ENCODE peak calls at places on chromosomes 6 and 20, in five cellular contexts. L, F, U, X and T are unnamed samples.
A peak's percentile ranks its signal among the peaks of the same experiment; 100 is the strongest.

GRCh38 chr6:71044753-71045152 is 87.9 kb upstream of the B3GAT2 start:
- DNase-seq in F (no peak), X (peak; percentile 1), U (no peak), L (no peak), T (no peak)

GRCh38 chr20:40724566-40724965 is 35.5 kb upstream of the MAFB start:
- DNase-seq in U (no peak), X (no peak), F (no peak), L (no peak), T (no peak)

GRCh38 chr6:62283828-62284411 is 2.1 kb downstream of the KHDRBS2 start:
- DNase-seq in L (peak; percentile 0), F (no peak), X (peak; percentile 50), U (no peak), T (peak; percentile 55)

GRCh38 chr20:19110866-19111460 is 101.5 kb upstream of the SLC24A3 start:
- DNase-seq in F (no peak), U (no peak), L (no peak), X (no peak), T (no peak)

GRCh38 chr6:132021552-132022375 is 70.6 kb upstream of the CCN2 start:
- DNase-seq in X (peak; percentile 96), F (no peak), L (no peak), U (no peak), T (no peak)

GRCh38 chr20:20212675-20213096 is 155.2 kb upstream of the INSM1 start:
- DNase-seq in U (no peak), X (no peak), L (no peak), F (no peak), T (no peak)

GRCh38 chr6:56660374-56660730 is 17.7 kb upstream of the DST start:
- DNase-seq in F (no peak), L (no peak), X (no peak), U (no peak), T (no peak)

GRCh38 chr20:13017235-13017634 is 8.5 kb downstream of the SPTLC3 start:
- DNase-seq in X (no peak), F (no peak), U (no peak), L (no peak), T (no peak)

GRCh38 chr6:41940759-41941279 is 789 bp downstream of the CCND3 start:
- DNase-seq in U (peak; percentile 65), L (no peak), X (no peak), F (no peak), T (no peak)

GRCh38 chr20:25315418-25316210 is 67.7 kb downstream of the PYGB start:
- DNase-seq in U (no peak), L (no peak), X (no peak), F (no peak), T (peak; percentile 11)

GRCh38 chr20:11891081-11891826 is 26.4 kb upstream of the BTBD3 start:
- DNase-seq in F (no peak), U (peak; percentile 76), L (peak; percentile 21), X (peak; percentile 80), T (peak; percentile 9)

GRCh38 chr6:30672445-30673253 is at the start of gene DHX16:
- DNase-seq in X (peak; percentile 97), F (peak; percentile 90), L (peak; percentile 82), U (peak; percentile 94), T (peak; percentile 95)
- TF ChIP-seq EP300 in X (no peak), F (no peak), L (no peak), U (no peak), T (peak; percentile 94)

DNA sequence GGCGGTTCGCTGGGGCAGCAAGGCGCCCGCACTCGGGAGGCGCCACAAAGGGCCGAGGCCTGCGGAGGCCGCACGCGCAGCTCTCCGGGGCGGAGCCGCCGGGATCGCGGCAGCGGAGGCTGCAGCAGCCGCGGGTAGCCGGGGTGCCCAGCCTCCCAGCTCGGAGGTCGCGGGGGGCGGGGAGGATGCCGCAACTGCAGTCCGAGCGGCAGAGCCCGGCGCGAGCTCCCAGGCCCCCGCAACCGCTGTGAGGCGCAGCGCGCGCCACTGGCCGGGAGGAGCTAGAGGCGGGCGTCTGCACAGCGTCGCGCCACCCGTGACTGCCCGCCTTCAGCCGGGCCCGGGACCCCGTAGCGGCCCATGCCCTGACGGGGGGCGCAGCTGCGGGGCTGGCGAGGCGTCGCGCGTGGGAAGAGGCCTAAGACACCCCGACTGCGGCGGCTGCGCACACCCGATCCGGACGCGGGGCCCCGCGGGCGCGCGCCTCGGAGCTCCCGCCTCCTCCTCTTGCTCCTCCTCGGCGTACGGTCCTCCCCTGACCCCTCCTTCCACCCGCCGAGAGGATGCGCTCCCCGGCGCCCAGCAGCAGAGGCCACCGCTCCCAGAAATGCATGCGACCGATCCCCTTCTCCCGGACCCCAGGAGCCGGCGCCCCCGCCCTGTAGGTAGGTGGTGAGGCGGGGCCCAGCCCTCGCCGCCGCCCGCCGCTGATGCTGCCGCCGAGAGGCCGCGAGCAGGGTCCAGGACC is at the start of gene NCOA7:
- DNase-seq in F (no peak), L (peak; percentile 50), U (peak; percentile 87), X (peak; percentile 65), T (peak; percentile 73)
- TF ChIP-seq EP300 in F (no peak), L (no peak), U (no peak), X (no peak), T (peak; percentile 93)

GRCh38 chr6:11766056-11766455 is 12.5 kb downstream of the ADTRP start:
- DNase-seq in U (no peak), L (no peak), F (no peak), X (no peak), T (no peak)

GRCh38 chr6:11761744-11762620 is 16.6 kb downstream of the ADTRP start:
- DNase-seq in F (no peak), L (no peak), X (no peak), U (no peak), T (no peak)

GRCh38 chr6:11764250-11764604 is 14.4 kb downstream of the ADTRP start:
- DNase-seq in L (no peak), F (no peak), X (no peak), U (no peak), T (no peak)

GRCh38 chr6:11762782-11763459 is 15.7 kb downstream of the ADTRP start:
- DNase-seq in X (no peak), L (no peak), U (no peak), F (no peak), T (no peak)

GRCh38 chr6:11763460-11764249 is 14.9 kb downstream of the ADTRP start:
- DNase-seq in F (no peak), U (no peak), L (no peak), X (no peak), T (no peak)
- TF ChIP-seq EP300 in F (no peak), U (no peak), L (no peak), X (no peak), T (no peak)

DNA sequence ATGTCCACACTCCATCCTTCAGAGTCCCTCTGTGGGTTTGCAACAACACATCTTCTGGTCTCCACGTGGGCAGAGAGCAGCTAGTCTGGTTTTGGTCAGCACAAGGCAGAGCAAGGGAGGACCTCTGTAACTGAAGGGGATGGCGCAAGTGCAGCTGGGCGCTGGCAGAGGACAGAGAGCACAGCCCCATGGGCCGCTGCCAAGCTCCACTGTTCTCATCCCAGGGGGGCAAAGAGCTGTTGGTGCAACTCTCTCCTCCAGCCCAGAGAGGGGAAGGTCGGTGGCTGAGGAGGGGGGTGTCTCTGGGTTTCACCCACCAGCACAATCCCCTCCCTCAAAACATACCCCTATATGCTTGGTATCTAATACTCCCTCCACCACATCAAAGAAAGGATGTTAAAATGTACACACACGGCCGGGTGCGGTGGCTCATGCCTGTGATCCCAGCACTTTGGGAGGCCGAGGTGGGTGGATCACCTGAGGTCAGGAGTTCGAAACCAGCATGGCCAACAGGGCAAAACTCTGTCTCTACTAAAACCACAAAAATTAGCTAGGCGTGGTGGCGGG is 9.1 kb downstream of the ATP9A start:
- DNase-seq in L (no peak), F (no peak), X (peak; percentile 87), U (no peak), T (no peak)
- TF ChIP-seq EP300 in L (no peak), F (no peak), X (no peak), U (no peak), T (no peak)

GRCh38 chr6:170605860-170606259 is 21.4 kb upstream of the PDCD2 start:
- DNase-seq in F (no peak), L (no peak), X (no peak), U (no peak), T (no peak)
- TF ChIP-seq EP300 in F (no peak), L (no peak), X (no peak), U (no peak), T (no peak)

GRCh38 chr20:47927944-47928343 is 142.7 kb upstream of the SULF2 start:
- DNase-seq in X (no peak), L (no peak), U (no peak), F (no peak), T (no peak)

GRCh38 chr20:47929368-47930115 is 144.3 kb upstream of the SULF2 start:
- DNase-seq in L (peak; percentile 36), U (no peak), X (no peak), F (no peak), T (peak; percentile 13)

GRCh38 chr20:47925603-47926002 is 140.3 kb upstream of the SULF2 start:
- DNase-seq in U (no peak), F (no peak), L (no peak), X (no peak), T (no peak)

GRCh38 chr20:47926731-47927130 is 141.4 kb upstream of the SULF2 start:
- DNase-seq in L (no peak), F (no peak), X (no peak), U (no peak), T (no peak)

GRCh38 chr20:47927385-47927851 is 142.1 kb upstream of the SULF2 start:
- DNase-seq in X (no peak), F (no peak), L (no peak), U (no peak), T (no peak)
- TF ChIP-seq EP300 in X (no peak), F (no peak), L (no peak), U (no peak), T (no peak)

GRCh38 chr6:2020909-2021308 is 224.5 kb downstream of the GMDS start:
- DNase-seq in L (no peak), U (no peak), X (no peak), F (no peak), T (no peak)
- TF ChIP-seq EP300 in L (no peak), U (no peak), X (no peak), F (no peak), T (peak; percentile 33)

GRCh38 chr6:108655840-108656650 is 95.3 kb downstream of the FOXO3 start:
- DNase-seq in L (no peak), F (no peak), X (peak; percentile 62), U (no peak), T (no peak)
- TF ChIP-seq EP300 in L (no peak), F (no peak), X (no peak), U (no peak), T (no peak)

GRCh38 chr6:157892363-157892878 is 69.4 kb downstream of the SNX9 start:
- DNase-seq in F (no peak), L (no peak), X (no peak), U (no peak), T (no peak)
- TF ChIP-seq EP300 in F (no peak), L (no peak), X (no peak), U (no peak), T (no peak)

GRCh38 chr6:101393291-101394251 is at the start of gene GRIK2:
- DNase-seq in L (peak; percentile 17), U (peak; percentile 21), X (no peak), F (no peak), T (no peak)
- TF ChIP-seq EP300 in L (no peak), U (no peak), X (no peak), F (no peak), T (no peak)